ENCODE peak calls at places on chromosome 16, in nine cellular contexts. One of them, this sample, is unnamed.

GRCh38 chr16:57325458-57325857 is 33.1 kb upstream of the CCL22 start:
- DNase-seq in H7: no peak
- DNase-seq in posterior vena cava: no peak
- DNase-seq in HCT116: no peak
- DNase-seq in cerebellar nuclear complex: no peak
- DNase-seq in CD8-positive, alpha-beta memory T cell: no peak
- DNase-seq in right lobe of liver: no peak
- DNase-seq in sciatic nerve: no peak
- DNase-seq in heart left ventricle: no peak
- DNase-seq in this sample: no peak

GRCh38 chr16:87661561-87661960 is 59.3 kb downstream of the JPH3 start:
- DNase-seq in H7: peak
- DNase-seq in posterior vena cava: no peak
- DNase-seq in HCT116: no peak
- DNase-seq in cerebellar nuclear complex: no peak
- DNase-seq in CD8-positive, alpha-beta memory T cell: no peak
- DNase-seq in right lobe of liver: no peak
- DNase-seq in sciatic nerve: peak
- DNase-seq in heart left ventricle: peak
- DNase-seq in this sample: peak

GRCh38 chr16:50263940-50264929 is 2.1 kb upstream of the ADCY7 start:
- DNase-seq in H7: no peak
- DNase-seq in posterior vena cava: no peak
- DNase-seq in HCT116: no peak
- DNase-seq in cerebellar nuclear complex: no peak
- DNase-seq in CD8-positive, alpha-beta memory T cell: no peak
- DNase-seq in right lobe of liver: no peak
- DNase-seq in sciatic nerve: no peak
- DNase-seq in heart left ventricle: peak
- DNase-seq in this sample: peak

GRCh38 chr16:68356249-68356918 is 45.6 kb downstream of the PRMT7 start:
- DNase-seq in H7: peak
- DNase-seq in posterior vena cava: no peak
- DNase-seq in HCT116: no peak
- DNase-seq in cerebellar nuclear complex: no peak
- DNase-seq in CD8-positive, alpha-beta memory T cell: peak
- DNase-seq in right lobe of liver: no peak
- DNase-seq in sciatic nerve: no peak
- DNase-seq in heart left ventricle: peak
- DNase-seq in this sample: no peak

GRCh38 chr16:30896890-30897730 is 696 bp downstream of the CTF1 start:
- DNase-seq in H7: peak
- DNase-seq in posterior vena cava: peak
- DNase-seq in HCT116: peak
- DNase-seq in cerebellar nuclear complex: no peak
- DNase-seq in CD8-positive, alpha-beta memory T cell: peak
- DNase-seq in right lobe of liver: peak
- DNase-seq in sciatic nerve: peak
- DNase-seq in heart left ventricle: peak
- DNase-seq in this sample: peak

GRCh38 chr16:89009343-89010209 is 32.6 kb upstream of the CBFA2T3 start:
- DNase-seq in H7: peak
- DNase-seq in posterior vena cava: peak
- DNase-seq in HCT116: no peak
- DNase-seq in cerebellar nuclear complex: no peak
- DNase-seq in CD8-positive, alpha-beta memory T cell: no peak
- DNase-seq in right lobe of liver: no peak
- DNase-seq in sciatic nerve: no peak
- DNase-seq in heart left ventricle: peak
- DNase-seq in this sample: peak

GRCh38 chr16:55439101-55439690 is 39.8 kb upstream of the MMP2 start:
- DNase-seq in H7: no peak
- DNase-seq in posterior vena cava: no peak
- DNase-seq in HCT116: no peak
- DNase-seq in cerebellar nuclear complex: no peak
- DNase-seq in CD8-positive, alpha-beta memory T cell: no peak
- DNase-seq in right lobe of liver: no peak
- DNase-seq in sciatic nerve: no peak
- DNase-seq in heart left ventricle: no peak
- DNase-seq in this sample: no peak

GRCh38 chr16:10668322-10669045 is 26.2 kb downstream of the TEKT5 start:
- DNase-seq in H7: peak
- DNase-seq in posterior vena cava: peak
- DNase-seq in HCT116: no peak
- DNase-seq in cerebellar nuclear complex: no peak
- DNase-seq in CD8-positive, alpha-beta memory T cell: no peak
- DNase-seq in right lobe of liver: no peak
- DNase-seq in sciatic nerve: no peak
- DNase-seq in heart left ventricle: no peak
- DNase-seq in this sample: peak

GRCh38 chr16:676565-677297 is 1.3 kb downstream of the RHBDL1 start:
- DNase-seq in H7: peak
- DNase-seq in posterior vena cava: no peak
- DNase-seq in HCT116: no peak
- DNase-seq in cerebellar nuclear complex: no peak
- DNase-seq in CD8-positive, alpha-beta memory T cell: no peak
- DNase-seq in right lobe of liver: no peak
- DNase-seq in sciatic nerve: no peak
- DNase-seq in heart left ventricle: no peak
- DNase-seq in this sample: no peak

GRCh38 chr16:74216319-74216718 is 80.3 kb upstream of the PSMD7 start:
- DNase-seq in H7: no peak
- DNase-seq in posterior vena cava: no peak
- DNase-seq in HCT116: no peak
- DNase-seq in cerebellar nuclear complex: no peak
- DNase-seq in CD8-positive, alpha-beta memory T cell: no peak
- DNase-seq in right lobe of liver: no peak
- DNase-seq in sciatic nerve: no peak
- DNase-seq in heart left ventricle: no peak
- DNase-seq in this sample: no peak